ENCODE peak calls at places on chromosomes 2 and 18, in seven cellular contexts. T is hepatocyte, Y is HCT116, C is neural progenitor cell, L is GM23248, A is GM23338, O is PC-3. I is an unnamed sample.

GRCh38 chr2:104872034-104872865 is 18.3 kb downstream of the POU3F3 start:
- DNase-seq in C (peak), T (no peak), A (peak), O (no peak), Y (no peak), L (peak), I (no peak)

GRCh38 chr2:37625781-37626548 is 45.5 kb downstream of the CDC42EP3 start:
- DNase-seq in C (no peak), T (no peak), Y (no peak), A (no peak), O (no peak), L (peak), I (peak)

GRCh38 chr2:215784371-215784783 is 229.0 kb downstream of the MREG start:
- DNase-seq in O (no peak), L (peak), A (no peak), C (no peak), Y (no peak), T (peak), I (no peak)

GRCh38 chr2:65128297-65129190 is 1.4 kb downstream of the RAB1A start:
- DNase-seq in C (no peak), L (peak), Y (no peak), A (no peak), T (peak), O (peak), I (peak)

GRCh38 chr2:229416116-229416694 is 145.1 kb upstream of the PID1 start:
- DNase-seq in T (no peak), L (peak), Y (no peak), A (no peak), O (no peak), C (no peak), I (no peak)

GRCh38 chr2:32963941-32964340 is 17.2 kb downstream of the LTBP1 start:
- DNase-seq in Y (no peak), A (no peak), C (no peak), L (peak), O (peak), T (no peak), I (no peak)

GRCh38 chr2:134790487-134790886 is 47.9 kb upstream of the ACMSD start:
- DNase-seq in C (no peak), Y (no peak), A (peak), L (no peak), T (no peak), O (no peak), I (no peak)

GRCh38 chr2:111116016-111116746 is 4.5 kb upstream of the BCL2L11 start:
- DNase-seq in O (peak), Y (no peak), C (no peak), T (no peak), A (no peak), L (no peak), I (no peak)

GRCh38 chr2:202411097-202411496 is 35.0 kb downstream of the BMPR2 start:
- DNase-seq in C (no peak), L (no peak), O (no peak), A (no peak), T (no peak), Y (no peak), I (no peak)

GRCh38 chr2:63614448-63614968 is 25.7 kb downstream of the MDH1 start:
- DNase-seq in T (peak), Y (peak), O (peak), C (peak), L (peak), A (peak), I (no peak)

GRCh38 chr2:237322564-237322963 is 91.4 kb downstream of the COL6A3 start:
- DNase-seq in C (peak), T (peak), O (peak), Y (peak), A (peak), L (peak), I (peak)

GRCh38 chr2:182540236-182540635 is 113.4 kb upstream of the PDE1A start:
- DNase-seq in L (no peak), T (no peak), A (no peak), Y (no peak), C (no peak), O (no peak), I (no peak)

GRCh38 chr18:62452280-62452824 is 70.5 kb upstream of the ZCCHC2 start:
- DNase-seq in O (peak), A (no peak), C (no peak), T (peak), Y (no peak), L (peak), I (no peak)

GRCh38 chr2:144084114-144084661 is 435.7 kb downstream of the ZEB2 start:
- DNase-seq in T (no peak), O (peak), C (no peak), Y (no peak), L (peak), A (no peak), I (no peak)

GRCh38 chr18:62981566-62981965 is 266.2 kb downstream of the PHLPP1 start:
- DNase-seq in L (no peak), A (no peak), C (no peak), T (no peak), O (no peak), Y (no peak), I (no peak)

GRCh38 chr2:233092446-233093438 is 32.6 kb downstream of the INPP5D start:
- DNase-seq in A (no peak), Y (no peak), O (no peak), L (no peak), C (no peak), T (no peak), I (no peak)

GRCh38 chr2:157923598-157923997 is 47.5 kb upstream of the ACVR1 start:
- DNase-seq in A (peak), O (no peak), C (no peak), L (no peak), Y (no peak), T (no peak), I (no peak)

DNA sequence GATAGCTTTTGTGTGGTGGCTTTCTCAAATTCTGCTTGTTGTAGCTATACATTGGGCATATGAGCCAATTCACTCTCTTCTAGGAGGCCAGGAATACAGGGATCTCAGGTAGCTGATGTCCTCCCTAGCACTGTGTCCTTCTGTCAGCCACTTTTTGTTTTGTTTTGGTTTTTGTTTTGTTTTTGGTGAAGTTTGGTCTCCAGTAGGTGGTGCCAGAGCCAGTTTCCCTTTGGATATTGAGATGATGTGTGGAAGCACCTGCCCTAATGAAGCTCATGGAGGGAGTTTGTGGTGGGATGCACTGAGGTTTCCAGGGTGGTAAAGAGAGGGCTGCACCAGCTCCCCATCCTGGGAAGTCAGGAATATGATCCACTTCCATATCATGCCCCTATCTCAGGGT is 100.5 kb upstream of the VWC2L start:
- DNase-seq in O (peak), L (peak), C (peak), T (no peak), Y (no peak), A (peak), I (peak)
- TF ChIP-seq EZH2phosphoT487 in O (no peak), L (no peak), C (no peak), T (no peak), Y (no peak), A (no peak), I (no peak)

DNA sequence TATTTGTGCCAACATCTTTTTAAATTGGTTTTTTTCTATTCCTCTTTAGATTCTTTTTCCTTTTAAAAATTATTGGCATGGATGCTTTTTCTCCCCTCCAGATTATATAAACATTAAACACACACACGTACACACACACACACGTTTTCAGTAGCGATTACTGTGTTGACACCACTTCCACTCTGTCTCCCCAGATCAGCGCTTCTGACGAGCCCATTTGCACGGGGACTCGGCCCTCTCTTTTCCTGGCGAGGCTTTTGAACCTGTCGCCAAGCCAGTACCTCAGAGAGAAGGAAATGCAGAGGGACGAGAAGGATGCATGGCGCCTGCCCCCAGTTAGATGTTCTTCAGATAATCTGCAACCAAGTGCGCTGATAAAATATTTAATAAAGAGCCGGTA is 1.1 kb upstream of the TBR1 start:
- DNase-seq in Y (no peak), O (peak), T (no peak), A (peak), C (peak), L (peak), I (no peak)
- TF ChIP-seq EZH2 in Y (no peak), O (no peak), T (peak), A (peak), C (no peak), L (peak), I (no peak)

GRCh38 chr2:23484163-23484740 is 99.3 kb downstream of the KLHL29 start:
- DNase-seq in C (no peak), L (no peak), Y (no peak), O (no peak), T (no peak), A (no peak), I (no peak)
- H3K4me3 ChIP-seq in C (no peak), L (no peak), Y (no peak), O (no peak), T (no peak), A (no peak), I (no peak)

DNA sequence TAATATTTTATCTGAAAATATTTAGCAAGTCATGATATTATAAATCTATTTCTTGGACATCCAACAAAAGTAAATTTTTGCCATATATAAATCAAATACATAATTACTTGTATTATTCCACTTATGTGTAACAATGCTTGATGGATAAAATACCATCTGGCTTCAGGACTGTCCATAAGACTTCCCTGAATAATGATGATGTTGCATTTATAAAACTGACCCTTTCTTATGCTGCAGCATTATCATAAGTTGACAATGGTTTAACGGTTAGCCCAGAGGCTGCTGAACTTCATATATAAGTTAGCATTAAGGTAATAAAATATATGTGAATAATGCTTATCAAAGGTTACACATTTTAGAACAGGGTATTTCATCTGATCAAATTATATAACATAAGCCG is 95.4 kb downstream of the CDH2 start:
- DNase-seq in Y (no peak), T (no peak), A (no peak), O (no peak), C (no peak), L (no peak), I (no peak)
- TF ChIP-seq EZH2phosphoT487 in Y (no peak), T (no peak), A (no peak), O (no peak), C (no peak), L (no peak), I (no peak)

GRCh38 chr18:59264651-59265245 is 8.5 kb downstream of the RAX start:
- DNase-seq in A (peak), Y (no peak), C (peak), T (no peak), O (no peak), L (no peak), I (no peak)

GRCh38 chr18:59265246-59266018 is 7.8 kb downstream of the RAX start:
- DNase-seq in Y (no peak), C (peak), L (peak), O (no peak), T (no peak), A (peak), I (no peak)

GRCh38 chr18:59266876-59267510 is 6.3 kb downstream of the RAX start:
- DNase-seq in L (no peak), A (peak), C (no peak), Y (no peak), O (no peak), T (no peak), I (no peak)

GRCh38 chr18:59266459-59266858 is 6.8 kb downstream of the RAX start:
- DNase-seq in T (no peak), Y (no peak), O (no peak), L (no peak), C (no peak), A (no peak), I (no peak)

DNA sequence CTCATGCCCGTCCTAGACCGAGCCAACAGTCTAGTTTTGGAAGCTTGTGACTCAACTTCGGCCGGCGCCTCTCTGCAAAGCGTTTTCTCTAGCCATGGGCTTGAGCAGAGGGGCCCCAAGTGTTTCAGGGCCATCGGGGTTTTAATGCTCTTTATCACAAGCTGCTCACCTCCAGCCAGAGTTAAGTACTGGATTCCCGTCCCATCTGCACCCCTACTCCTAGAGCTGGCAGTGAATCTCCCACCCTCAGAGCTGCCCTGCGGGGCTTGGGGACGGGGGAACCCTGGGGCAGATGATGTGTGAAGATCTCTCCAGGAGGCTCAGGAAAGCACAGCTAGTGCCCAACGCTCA is 7.3 kb downstream of the RAX start:
- DNase-seq in C (no peak), A (peak), Y (no peak), L (no peak), O (no peak), T (no peak), I (no peak)
- TF ChIP-seq EZH2 in C (no peak), A (no peak), Y (no peak), L (no peak), O (no peak), T (no peak), I (no peak)